ENCODE peak calls at places on chromosomes 6 and 20, in seven cellular contexts. Q is cardiac fibroblast, S is brain microvascular endothelial cell, K is fibroblast of mammary gland, N is fibroblast of villous mesenchyme, T is colonic mucosa, D is transverse colon. A is an unnamed sample.

GRCh38 chr20:62201173-62202082 is 18.6 kb downstream of the MTG2 start:
- DNase-seq in Q (no peak), S (no peak), K (no peak), N (no peak), T (no peak), D (no peak), A (no peak)

GRCh38 chr6:129490551-129491245 is 219.3 kb downstream of the ARHGAP18 start:
- DNase-seq in Q (peak), S (peak), K (peak), N (peak), T (peak), D (peak), A (no peak)

GRCh38 chr6:41976794-41977484 is 35.3 kb upstream of the CCND3 start:
- DNase-seq in Q (peak), S (peak), K (peak), N (peak), T (no peak), D (no peak), A (no peak)

GRCh38 chr20:8346898-8347297 is 214.8 kb downstream of the PLCB1 start:
- DNase-seq in Q (no peak), S (no peak), K (no peak), N (no peak), T (no peak), D (no peak), A (no peak)

GRCh38 chr6:33738153-33738552 is 8.6 kb downstream of the IP6K3 start:
- DNase-seq in Q (no peak), S (no peak), K (no peak), N (no peak), T (no peak), D (peak), A (no peak)

GRCh38 chr6:159168536-159169192 is 536 bp upstream of the FNDC1 start:
- DNase-seq in Q (peak), S (peak), K (peak), N (peak), T (peak), D (peak), A (no peak)

GRCh38 chr6:169407338-169407737 is 153.7 kb upstream of the THBS2 start:
- DNase-seq in Q (no peak), S (no peak), K (no peak), N (no peak), T (no peak), D (no peak), A (no peak)

GRCh38 chr20:23161968-23162696 is 76.0 kb upstream of the CD93 start:
- DNase-seq in Q (peak), S (peak), K (peak), N (peak), T (peak), D (peak), A (no peak)

GRCh38 chr20:44832724-44833123 is 22.4 kb upstream of the RIMS4 start:
- DNase-seq in Q (peak), S (peak), K (peak), N (no peak), T (no peak), D (no peak), A (peak)

GRCh38 chr6:26103141-26103769 is 16.0 kb downstream of the HFE start:
- DNase-seq in Q (peak), S (peak), K (peak), N (peak), T (no peak), D (no peak), A (no peak)

GRCh38 chr6:167336818-167337217 is 11.9 kb downstream of the TTLL2 start:
- DNase-seq in Q (no peak), S (no peak), K (no peak), N (no peak), T (no peak), D (no peak), A (no peak)

GRCh38 chr6:121791396-121792315 is 356.2 kb downstream of the GJA1 start:
- DNase-seq in Q (peak), S (no peak), K (peak), N (peak), T (no peak), D (no peak), A (peak)

GRCh38 chr6:116561377-116562018 is 7.9 kb downstream of the CALHM4 start:
- DNase-seq in Q (peak), S (peak), K (peak), N (peak), T (peak), D (peak), A (peak)

GRCh38 chr6:143323729-143324465 is 126.6 kb downstream of the ADAT2 start:
- DNase-seq in Q (no peak), S (no peak), K (no peak), N (peak), T (no peak), D (no peak), A (no peak)

GRCh38 chr6:143328885-143329284 is 121.6 kb downstream of the ADAT2 start:
- DNase-seq in Q (no peak), S (no peak), K (no peak), N (peak), T (no peak), D (no peak), A (no peak)

GRCh38 chr6:143321687-143322086 is 128.8 kb downstream of the ADAT2 start:
- DNase-seq in Q (no peak), S (no peak), K (no peak), N (no peak), T (no peak), D (no peak), A (no peak)

GRCh38 chr6:143329323-143329722 is 121.2 kb downstream of the ADAT2 start:
- DNase-seq in Q (no peak), S (no peak), K (no peak), N (no peak), T (no peak), D (no peak), A (no peak)

GRCh38 chr6:143325379-143326140 is 124.9 kb downstream of the ADAT2 start:
- DNase-seq in Q (peak), S (peak), K (peak), N (peak), T (no peak), D (no peak), A (no peak)
- H3K4me3 ChIP-seq in Q (no peak), S (no peak), K (no peak), N (no peak), T (no peak), D (no peak), A (no peak)

GRCh38 chr20:60049601-60050000 is 91.4 kb downstream of the CDH26 start:
- DNase-seq in Q (no peak), S (no peak), K (no peak), N (no peak), T (no peak), D (no peak), A (peak)
- H3K4me3 ChIP-seq in Q (no peak), S (no peak), K (no peak), N (no peak), T (no peak), D (no peak), A (no peak)

GRCh38 chr6:150142657-150143501 is at the start of gene PPP1R14C:
- DNase-seq in Q (peak), S (no peak), K (no peak), N (no peak), T (peak), D (peak), A (no peak)
- H3K4me3 ChIP-seq in Q (peak), S (peak), K (peak), N (no peak), T (peak), D (peak), A (peak)

GRCh38 chr20:38730167-38730988 is 6.1 kb downstream of the SLC32A1 start:
- DNase-seq in Q (no peak), S (no peak), K (no peak), N (no peak), T (no peak), D (peak), A (no peak)
- H3K4me3 ChIP-seq in Q (no peak), S (no peak), K (no peak), N (no peak), T (no peak), D (no peak), A (no peak)

GRCh38 chr6:133435065-133435728 is 194.0 kb downstream of the EYA4 start:
- DNase-seq in Q (no peak), S (no peak), K (no peak), N (no peak), T (no peak), D (no peak), A (no peak)
- H3K4me3 ChIP-seq in Q (no peak), S (no peak), K (no peak), N (no peak), T (no peak), D (no peak), A (no peak)

GRCh38 chr6:80480478-80481157 is 374.1 kb downstream of the BCKDHB start:
- DNase-seq in Q (no peak), S (no peak), K (no peak), N (no peak), T (no peak), D (no peak), A (no peak)

GRCh38 chr6:80477591-80478370 is 371.3 kb downstream of the BCKDHB start:
- DNase-seq in Q (no peak), S (no peak), K (no peak), N (peak), T (no peak), D (no peak), A (no peak)

DNA sequence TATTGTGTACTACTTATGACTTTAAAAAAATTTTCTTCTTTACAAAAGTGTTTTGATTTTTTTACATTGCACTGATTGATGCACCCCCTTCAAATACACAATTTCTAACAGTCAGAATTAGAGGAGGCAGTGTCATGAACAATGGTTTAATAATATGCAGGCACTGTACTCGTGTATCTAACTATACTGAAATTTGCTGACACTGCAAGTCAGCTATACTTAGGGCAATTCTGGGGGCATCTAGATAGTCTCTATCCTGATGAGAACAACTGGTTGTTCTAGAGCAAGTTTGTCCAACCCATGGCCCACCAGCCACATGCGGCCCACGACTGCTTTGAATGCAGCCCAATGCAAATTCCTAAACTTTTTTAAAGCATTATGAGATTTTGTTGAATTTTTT is 375.6 kb downstream of the BCKDHB start:
- DNase-seq in Q (no peak), S (no peak), K (no peak), N (no peak), T (no peak), D (no peak), A (no peak)
- H3K4me3 ChIP-seq in Q (no peak), S (no peak), K (no peak), N (no peak), T (no peak), D (no peak), A (no peak)

GRCh38 chr20:63968136-63968927 is 1.4 kb downstream of the ZNF512B start:
- DNase-seq in Q (no peak), S (no peak), K (no peak), N (no peak), T (no peak), D (peak), A (peak)
- H3K4me3 ChIP-seq in Q (peak), S (peak), K (peak), N (peak), T (peak), D (no peak), A (peak)

DNA sequence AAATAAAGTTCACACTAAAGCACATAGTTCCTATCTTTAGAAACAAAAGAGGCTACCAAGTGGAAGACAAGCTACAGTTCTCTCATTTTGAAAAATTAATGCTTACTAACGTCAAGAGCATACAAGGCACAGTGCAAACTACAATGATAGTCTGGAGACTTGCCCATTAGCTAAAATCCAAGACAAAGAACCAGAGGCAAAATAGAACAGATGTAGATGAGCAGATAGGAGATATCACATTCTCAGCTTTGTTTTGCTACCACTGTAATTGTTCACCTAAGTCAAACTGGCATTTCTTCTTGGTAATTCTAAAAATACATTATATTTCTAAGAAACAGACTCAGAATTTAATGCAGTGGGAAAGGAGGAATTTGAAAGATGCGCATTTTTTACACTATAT is 5.2 kb downstream of the TMEM30A start:
- DNase-seq in Q (no peak), S (no peak), K (no peak), N (no peak), T (no peak), D (no peak), A (no peak)
- H3K4me3 ChIP-seq in Q (no peak), S (no peak), K (no peak), N (no peak), T (no peak), D (no peak), A (no peak)